ENCODE peak calls at places on chromosomes 5 and 9, in six cellular contexts. S is activated T-helper 1 cell treated with Interleukin-2 at 50 U/mL for 16 hours, X is pancreas, J is GM18507, D is NCI-H1092, G is natural killer cell. T is an unnamed sample.

GRCh38 chr9:86413966-86414880 is 60.0 kb upstream of the TUT7 start:
- DNase-seq in J (peak), D (peak), G (no peak), X (no peak), S (no peak), T (no peak)

GRCh38 chr5:9401786-9402472 is 143.9 kb downstream of the SEMA5A start:
- DNase-seq in G (no peak), J (no peak), X (no peak), S (no peak), D (no peak), T (no peak)

GRCh38 chr5:65539827-65540226 is 23.1 kb downstream of the CENPK start:
- DNase-seq in G (no peak), J (no peak), X (no peak), D (no peak), S (no peak), T (no peak)

GRCh38 chr5:148586796-148587195 is 67.5 kb downstream of the HTR4 start:
- DNase-seq in G (no peak), S (no peak), D (no peak), J (no peak), X (no peak), T (no peak)

GRCh38 chr5:53109041-53109435 is 519 bp downstream of the MOCS2 start:
- DNase-seq in D (no peak), J (no peak), G (no peak), S (no peak), X (no peak), T (no peak)

GRCh38 chr9:128339761-128340690 is at the start of gene SLC27A4:
- DNase-seq in X (peak), D (peak), J (peak), G (peak), S (peak), T (peak)

GRCh38 chr9:78314953-78315870 is 18.3 kb downstream of the PSAT1 start:
- DNase-seq in J (no peak), D (no peak), G (no peak), S (no peak), X (no peak), T (no peak)

GRCh38 chr5:120017523-120017922 is 388.2 kb downstream of the FAM170A start:
- DNase-seq in J (no peak), D (no peak), X (no peak), S (no peak), G (no peak), T (no peak)

GRCh38 chr5:65895891-65896290 is 30.5 kb upstream of the ERBIN start:
- DNase-seq in D (no peak), X (no peak), S (no peak), J (no peak), G (no peak), T (no peak)

GRCh38 chr5:585556-585955 is 26.6 kb upstream of the CEP72 start:
- DNase-seq in G (no peak), X (no peak), S (no peak), D (no peak), J (no peak), T (peak)

GRCh38 chr9:129141066-129142041 is 30.1 kb downstream of the PTPA start:
- DNase-seq in S (no peak), G (no peak), J (no peak), D (no peak), X (no peak), T (peak)

GRCh38 chr5:15646351-15646750 is 146.4 kb downstream of the FBXL7 start:
- DNase-seq in D (no peak), G (no peak), X (no peak), S (no peak), J (no peak), T (no peak)

GRCh38 chr5:72599519-72600400 is 92.5 kb upstream of the ZNF366 start:
- DNase-seq in X (no peak), D (no peak), S (no peak), J (no peak), G (no peak), T (no peak)